ENCODE peak calls at places on chromosomes 4 and X, in nine cellular contexts. D is lower lobe of right lung, Z is left lung, F is stomach, O is heart right ventricle, T is Caco-2, L is ovary, C is right atrium auricular region, E is left ventricle myocardium inferior. J is an unnamed sample. For H3K4me1 and H3K9me3, the result is how much of the 10 kb centered on the place peaks cover.

GRCh38 chrX:85052207-85052606 is 48.5 kb downstream of the APOOL start:
- DNase-seq in D (no peak), Z (no peak), F (no peak), O (no peak), T (no peak), L (no peak), C (no peak), E (no peak), J (no peak)

GRCh38 chrX:72630185-72630584 is 57.5 kb upstream of the HDAC8 start:
- DNase-seq in D (no peak), Z (no peak), F (no peak), O (no peak), T (no peak), L (no peak), C (no peak), E (no peak), J (no peak)

GRCh38 chr4:153750197-153750817 is 9.5 kb downstream of the RNF175 start:
- DNase-seq in D (no peak), Z (no peak), F (peak), O (peak), T (peak), L (no peak), C (no peak), E (no peak), J (peak)

GRCh38 chr4:5018603-5019002 is 655 bp downstream of the CYTL1 start:
- DNase-seq in D (no peak), Z (no peak), F (no peak), O (no peak), T (no peak), L (no peak), C (peak), E (no peak), J (no peak)

GRCh38 chrX:128800138-128800537 is 723.2 kb downstream of the SMARCA1 start:
- DNase-seq in D (no peak), Z (no peak), F (no peak), O (no peak), T (no peak), L (no peak), C (no peak), E (no peak), J (no peak)

GRCh38 chr4:76744253-76744921 is 153.6 kb downstream of the SOWAHB start:
- DNase-seq in D (no peak), Z (no peak), F (no peak), O (no peak), T (no peak), L (no peak), C (no peak), E (no peak), J (no peak)

GRCh38 chr4:2469192-2469984 is 482 bp downstream of the RNF4 start:
- DNase-seq in D (peak), Z (peak), F (peak), O (peak), T (no peak), L (peak), C (no peak), E (peak), J (peak)

GRCh38 chr4:182022899-182023298 is 220.3 kb upstream of the TENM3 start:
- DNase-seq in D (no peak), Z (no peak), F (no peak), O (no peak), T (no peak), L (no peak), C (no peak), E (no peak), J (no peak)

GRCh38 chrX:100720301-100720700 is 11.6 kb downstream of the SYTL4 start:
- DNase-seq in D (no peak), Z (no peak), F (no peak), O (no peak), T (no peak), L (no peak), C (no peak), E (no peak), J (no peak)

GRCh38 chr4:77185681-77186080 is 28.7 kb downstream of the CCNG2 start:
- DNase-seq in D (no peak), Z (no peak), F (no peak), O (no peak), T (no peak), L (no peak), C (no peak), E (no peak), J (no peak)

GRCh38 chr4:182294436-182294835 is 51.2 kb downstream of the TENM3 start:
- DNase-seq in D (no peak), Z (no peak), F (no peak), O (no peak), T (no peak), L (no peak), C (no peak), E (no peak), J (no peak)

GRCh38 chr4:11182031-11182430 is 246.7 kb downstream of the HS3ST1 start:
- DNase-seq in D (no peak), Z (no peak), F (no peak), O (no peak), T (no peak), L (no peak), C (no peak), E (no peak), J (no peak)

GRCh38 chr4:72568959-72569718 is at the start of gene ADAMTS3:
- DNase-seq in D (peak), Z (peak), F (peak), O (peak), T (no peak), L (peak), C (peak), E (peak), J (peak)

GRCh38 chrX:21412883-21413282 is 38.7 kb downstream of the CNKSR2 start:
- DNase-seq in D (no peak), Z (no peak), F (no peak), O (no peak), T (no peak), L (no peak), C (no peak), E (no peak), J (no peak)

GRCh38 chr4:76614589-76614988 is 179.6 kb downstream of the SHROOM3 start:
- DNase-seq in D (no peak), Z (no peak), F (no peak), O (no peak), T (no peak), L (no peak), C (no peak), E (no peak), J (no peak)

GRCh38 chr4:141571368-141571767 is 65.0 kb upstream of the IL15 start:
- DNase-seq in D (no peak), Z (no peak), F (no peak), O (no peak), T (no peak), L (no peak), C (no peak), E (no peak), J (no peak)

GRCh38 chr4:152696764-152697250 is 17.0 kb upstream of the TMEM154 start:
- DNase-seq in D (no peak), Z (no peak), F (peak), O (no peak), T (no peak), L (no peak), C (no peak), E (no peak), J (peak)

GRCh38 chr4:80231180-80231579 is 33.9 kb downstream of the PRDM8 start:
- DNase-seq in D (no peak), Z (no peak), F (no peak), O (no peak), T (no peak), L (no peak), C (no peak), E (no peak), J (no peak)

DNA sequence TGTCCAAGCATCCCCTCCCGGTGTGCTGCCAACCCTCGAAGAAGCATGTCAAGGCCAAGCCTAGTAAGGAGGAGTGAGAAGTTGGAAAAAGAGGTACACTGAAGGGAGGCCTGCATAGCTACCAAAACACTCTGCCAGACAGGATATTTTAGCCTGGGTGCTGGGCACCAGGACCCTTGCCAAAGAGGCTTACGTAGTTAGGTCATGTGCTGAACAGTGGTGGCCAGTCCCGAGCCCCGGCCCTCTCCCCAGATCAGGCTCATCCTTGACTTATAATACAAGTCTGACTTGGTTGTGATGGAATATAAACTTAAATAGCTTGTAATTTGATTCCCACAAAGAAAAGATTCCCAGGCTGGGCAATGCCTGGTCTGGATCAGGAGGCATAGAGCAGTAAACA is 149.3 kb downstream of the ARHGEF9 start:
- DNase-seq in D (peak), Z (peak), F (no peak), O (no peak), T (no peak), L (no peak), C (no peak), E (no peak), J (no peak)
- H3K4me1 ChIP-seq in D (under half), Z (under half), F (under half), O (under half), T (under half), L (under half), C (under half), E (under half), J (under half)

GRCh38 chr4:71830-72229 is 18.7 kb downstream of the ZNF595 start:
- DNase-seq in D (no peak), Z (no peak), F (no peak), O (no peak), T (no peak), L (no peak), C (no peak), E (no peak), J (no peak)
- H3K9me3 ChIP-seq in D (half or more), Z (half or more), F (under half), O (half or more), T (under half), L (under half), C (under half), E (half or more), J (half or more)

GRCh38 chr4:74531952-74532794 is 87.2 kb downstream of the AREG start:
- DNase-seq in D (no peak), Z (no peak), F (no peak), O (no peak), T (peak), L (no peak), C (no peak), E (no peak), J (peak)
- TF ChIP-seq CTCF in D (peak), Z (peak), F (peak), O (peak), T (peak), L (no peak), C (peak), E (peak), J (peak)

DNA sequence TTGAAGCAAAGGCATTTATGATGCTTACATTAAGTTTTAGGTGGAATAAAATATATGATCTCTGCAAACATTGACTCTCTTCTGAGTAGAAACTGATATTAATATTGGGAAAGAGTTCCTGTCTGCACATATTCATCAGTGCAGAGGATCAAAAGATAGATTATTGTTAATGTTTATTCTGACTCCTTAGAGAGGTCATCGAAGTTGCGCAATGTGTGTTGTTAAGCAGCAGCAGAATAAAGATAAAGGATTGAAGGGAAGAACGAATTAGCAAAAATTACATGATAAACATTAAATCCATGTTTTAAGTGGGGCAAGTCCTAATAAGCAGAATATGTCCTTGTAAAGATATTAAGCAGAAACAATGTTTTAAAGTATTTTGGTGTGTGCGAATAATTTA is 72.6 kb upstream of the MBNL3 start:
- DNase-seq in D (no peak), Z (no peak), F (no peak), O (no peak), T (no peak), L (no peak), C (no peak), E (no peak), J (no peak)
- H3K4me1 ChIP-seq in D (under half), Z (under half), F (under half), O (under half), T (under half), L (under half), C (under half), E (under half), J (under half)

J was measured in mucosa of descending colon.